ENCODE peak calls at places on chromosomes 3 and 15, in seven cellular contexts. J is C1 segment of cervical spinal cord; W is CD4-positive, CD25-positive, alpha-beta regulatory T cell; O is neural progenitor cell; T is neuronal stem cell; B is SW480; M is IMR-90. I is an unnamed sample.

GRCh38 chr15:99421172-99421656 is 144.6 kb upstream of the MEF2A start:
- DNase-seq in T (no peak), W (peak), J (no peak), B (no peak), O (peak), M (peak), I (peak)

GRCh38 chr3:25534007-25534406 is 105.9 kb downstream of the RARB start:
- DNase-seq in W (no peak), O (no peak), M (no peak), T (no peak), J (no peak), B (no peak), I (no peak)

GRCh38 chr3:151924753-151925152 is 51.3 kb downstream of the SUCNR1 start:
- DNase-seq in O (no peak), T (no peak), J (no peak), B (no peak), W (no peak), M (no peak), I (no peak)

GRCh38 chr3:23873941-23874340 is 42.8 kb downstream of the NKIRAS1 start:
- DNase-seq in T (no peak), O (no peak), J (no peak), M (peak), W (no peak), B (no peak), I (no peak)

GRCh38 chr3:10331320-10331719 is 10.4 kb upstream of the SEC13 start:
- DNase-seq in O (no peak), J (no peak), T (no peak), W (no peak), B (no peak), M (no peak), I (no peak)

GRCh38 chr15:59501531-59502113 is 63.6 kb downstream of the FAM81A start:
- DNase-seq in J (no peak), B (peak), T (peak), M (peak), O (peak), W (peak), I (peak)

GRCh38 chr15:84811828-84812227 is 5.3 kb upstream of the ALPK3 start:
- DNase-seq in B (no peak), W (no peak), M (no peak), T (no peak), J (no peak), O (no peak), I (no peak)

GRCh38 chr3:11212301-11212613 is 58.0 kb downstream of the HRH1 start:
- DNase-seq in W (no peak), J (no peak), B (no peak), T (no peak), O (no peak), M (peak), I (peak)